ENCODE peak calls at places on chromosome 19, in eight cellular contexts. B, D, O, Q, E, J, I and S are unnamed samples.

GRCh38 chr19:46739290-46739771 is 6.5 kb upstream of the FKRP start:
- DNase-seq in B (no peak), D (no peak), O (peak), Q (no peak), E (peak), J (no peak), I (no peak), S (no peak)

GRCh38 chr19:4521170-4521887 is 3.0 kb upstream of the PLIN4 start:
- DNase-seq in B (no peak), D (no peak), O (no peak), Q (no peak), E (no peak), J (no peak), I (no peak), S (no peak)

GRCh38 chr19:34253711-34254551 is 423 bp upstream of the GARRE1 start:
- DNase-seq in B (no peak), D (no peak), O (peak), Q (peak), E (peak), J (peak), I (peak), S (peak)

GRCh38 chr19:19540707-19541515 is 2.8 kb downstream of the CILP2 start:
- DNase-seq in B (no peak), D (no peak), O (no peak), Q (peak), E (no peak), J (peak), I (peak), S (peak)

GRCh38 chr19:39996218-39996810 is 546 bp upstream of the ZNF546 start:
- DNase-seq in B (peak), D (peak), O (peak), Q (peak), E (no peak), J (peak), I (no peak), S (peak)

GRCh38 chr19:41991025-41991424 is 3.0 kb downstream of the ATP1A3 start:
- DNase-seq in B (no peak), D (no peak), O (peak), Q (no peak), E (no peak), J (no peak), I (no peak), S (no peak)

GRCh38 chr19:13023666-13024065 is 28.4 kb downstream of the NFIX start:
- DNase-seq in B (no peak), D (no peak), O (no peak), Q (no peak), E (no peak), J (no peak), I (no peak), S (no peak)

GRCh38 chr19:35556846-35557538 is 6.5 kb downstream of the ATP4A start:
- DNase-seq in B (no peak), D (no peak), O (no peak), Q (no peak), E (no peak), J (no peak), I (no peak), S (no peak)

GRCh38 chr19:10752237-10752912 is 34.5 kb downstream of the DNM2 start:
- DNase-seq in B (no peak), D (no peak), O (no peak), Q (no peak), E (no peak), J (no peak), I (no peak), S (no peak)

GRCh38 chr19:14616310-14616870 is 33.5 kb downstream of the CLEC17A start:
- DNase-seq in B (peak), D (no peak), O (no peak), Q (no peak), E (no peak), J (no peak), I (no peak), S (no peak)

GRCh38 chr19:3275583-3276340 is 51.3 kb downstream of the CELF5 start:
- DNase-seq in B (peak), D (peak), O (peak), Q (peak), E (peak), J (peak), I (peak), S (peak)

GRCh38 chr19:58305065-58305931 is at the start of gene ERVK3-1:
- DNase-seq in B (peak), D (peak), O (peak), Q (peak), E (peak), J (peak), I (peak), S (peak)

GRCh38 chr19:40685563-40685962 is 4.9 kb downstream of the NUMBL start:
- DNase-seq in B (no peak), D (no peak), O (no peak), Q (no peak), E (no peak), J (no peak), I (no peak), S (no peak)

GRCh38 chr19:54138777-54139256 is 1.3 kb downstream of the CNOT3 start:
- DNase-seq in B (no peak), D (no peak), O (no peak), Q (no peak), E (no peak), J (no peak), I (no peak), S (no peak)

GRCh38 chr19:14517446-14517839 is 754 bp downstream of the DNAJB1 start:
- DNase-seq in B (no peak), D (no peak), O (no peak), Q (no peak), E (no peak), J (no peak), I (no peak), S (no peak)

GRCh38 chr19:5628470-5628869 is 5.6 kb downstream of the SAFB start:
- DNase-seq in B (no peak), D (no peak), O (no peak), Q (no peak), E (no peak), J (no peak), I (no peak), S (peak)

GRCh38 chr19:39407644-39408391 is 1.2 kb downstream of the ZFP36 start:
- DNase-seq in B (peak), D (no peak), O (no peak), Q (peak), E (peak), J (peak), I (no peak), S (no peak)

GRCh38 chr19:33720691-33721682 is 75.7 kb upstream of the KCTD15 start:
- DNase-seq in B (no peak), D (no peak), O (no peak), Q (no peak), E (no peak), J (no peak), I (no peak), S (no peak)

GRCh38 chr19:7554990-7555864 is 19.7 kb downstream of the PNPLA6 start:
- DNase-seq in B (no peak), D (peak), O (no peak), Q (peak), E (no peak), J (no peak), I (peak), S (no peak)